ENCODE peak calls at places on chromosomes 4 and X, in seven cellular contexts. G is cardiac muscle cell, Z is PC-3, T is fibroblast of mammary gland, C is stomach, E is mucosa of descending colon, X is Panc1. M is an unnamed sample.

GRCh38 chr4:183098080-183098722 is 856 bp upstream of the WWC2 start:
- DNase-seq in G (peak), Z (peak), T (peak), C (peak), E (peak), X (no peak), M (no peak)

GRCh38 chrX:40314070-40314469 is 216.3 kb upstream of the BCOR start:
- DNase-seq in G (peak), Z (no peak), T (no peak), C (no peak), E (peak), X (no peak), M (no peak)

GRCh38 chr4:56215901-56216300 is 171.4 kb downstream of the AASDH start:
- DNase-seq in G (no peak), Z (peak), T (peak), C (peak), E (peak), X (no peak), M (no peak)

GRCh38 chr4:52861879-52862604 is at the start of gene RASL11B:
- DNase-seq in G (peak), Z (peak), T (peak), C (peak), E (peak), X (no peak), M (no peak)

GRCh38 chrX:26347171-26347570 is 131.2 kb downstream of the MAGEB5 start:
- DNase-seq in G (no peak), Z (no peak), T (no peak), C (no peak), E (no peak), X (no peak), M (no peak)

GRCh38 chr4:78426972-78427371 is 124.6 kb upstream of the ANXA3 start:
- DNase-seq in G (no peak), Z (no peak), T (no peak), C (no peak), E (no peak), X (no peak), M (no peak)

GRCh38 chr4:181416966-181417365 is 826.2 kb upstream of the TENM3 start:
- DNase-seq in G (no peak), Z (no peak), T (no peak), C (no peak), E (no peak), X (no peak), M (no peak)

GRCh38 chr4:39825090-39825489 is 127.2 kb downstream of the UBE2K start:
- DNase-seq in G (no peak), Z (no peak), T (no peak), C (no peak), E (no peak), X (no peak), M (no peak)

GRCh38 chr4:119243868-119244267 is 31.4 kb downstream of the USP53 start:
- DNase-seq in G (no peak), Z (no peak), T (no peak), C (no peak), E (no peak), X (no peak), M (no peak)

GRCh38 chr4:165355900-165356300 is 22.9 kb upstream of the CPE start:
- DNase-seq in G (peak), Z (peak), T (peak), C (no peak), E (peak), X (no peak), M (no peak)

GRCh38 chrX:36241397-36241796 is 321.9 kb downstream of the CFAP47 start:
- DNase-seq in G (no peak), Z (no peak), T (no peak), C (no peak), E (no peak), X (no peak), M (no peak)

GRCh38 chr4:16206848-16207247 is 19.4 kb downstream of the TAPT1 start:
- DNase-seq in G (no peak), Z (no peak), T (no peak), C (no peak), E (no peak), X (no peak), M (no peak)

GRCh38 chrX:155216940-155217450 is 735 bp downstream of the VBP1 start:
- DNase-seq in G (peak), Z (peak), T (peak), C (no peak), E (no peak), X (no peak), M (no peak)

GRCh38 chrX:131262738-131263679 is 26.1 kb downstream of the IGSF1 start:
- DNase-seq in G (peak), Z (peak), T (no peak), C (no peak), E (peak), X (no peak), M (no peak)

GRCh38 chr4:108919229-108919893 is 156.5 kb upstream of the ETNPPL start:
- DNase-seq in G (no peak), Z (no peak), T (no peak), C (no peak), E (no peak), X (no peak), M (no peak)

GRCh38 chr4:34293459-34293858 is 1950.9 kb downstream of the ARAP2 start:
- DNase-seq in G (no peak), Z (no peak), T (peak), C (no peak), E (no peak), X (no peak), M (no peak)

GRCh38 chr4:10173039-10173753 is 56.6 kb upstream of the WDR1 start:
- DNase-seq in G (no peak), Z (no peak), T (peak), C (peak), E (no peak), X (no peak), M (no peak)

GRCh38 chr4:173040200-173040599 is 128.4 kb upstream of the GALNT7 start:
- DNase-seq in G (no peak), Z (peak), T (no peak), C (no peak), E (peak), X (no peak), M (no peak)

GRCh38 chr4:85717366-85717765 is 242.4 kb downstream of the ARHGAP24 start:
- DNase-seq in G (no peak), Z (no peak), T (peak), C (no peak), E (no peak), X (no peak), M (peak)

GRCh38 chr4:113423631-113424030 is 337.9 kb downstream of the CAMK2D start:
- DNase-seq in G (no peak), Z (no peak), T (peak), C (no peak), E (no peak), X (no peak), M (no peak)

GRCh38 chr4:111854494-111855087 is 290.7 kb upstream of the FAM241A start:
- DNase-seq in G (peak), Z (peak), T (peak), C (no peak), E (peak), X (peak), M (peak)

GRCh38 chr4:77251751-77252150 is 94.7 kb downstream of the CCNG2 start:
- DNase-seq in G (no peak), Z (no peak), T (no peak), C (no peak), E (no peak), X (no peak), M (no peak)

GRCh38 chrX:76893930-76894329 is 466.4 kb downstream of the MAGEE1 start:
- DNase-seq in G (no peak), Z (peak), T (no peak), C (no peak), E (no peak), X (no peak), M (no peak)

DNA sequence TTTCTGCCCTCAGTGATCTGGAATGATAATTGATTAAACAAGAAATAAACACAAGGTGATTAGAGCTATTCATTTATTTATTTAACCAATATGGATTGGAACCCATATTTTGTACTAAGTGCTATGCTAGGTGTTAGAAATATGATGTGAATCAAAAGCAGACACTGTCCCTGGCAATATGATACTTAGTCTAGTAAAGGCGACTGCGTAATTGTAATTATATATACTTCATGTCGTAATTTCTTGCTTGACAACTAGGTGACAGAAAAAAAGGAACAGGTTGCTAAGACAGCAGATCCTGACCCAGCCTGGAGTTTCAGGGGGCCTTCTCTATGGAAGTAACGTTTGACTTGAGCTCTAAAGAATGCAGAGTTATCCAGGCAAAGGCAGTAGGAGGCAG is 236.5 kb upstream of the F9 start:
- DNase-seq in G (no peak), Z (no peak), T (no peak), C (no peak), E (no peak), X (no peak), M (no peak)
- H3K4me3 ChIP-seq in G (no peak), Z (no peak), T (no peak), C (no peak), E (no peak), X (no peak), M (no peak)

DNA sequence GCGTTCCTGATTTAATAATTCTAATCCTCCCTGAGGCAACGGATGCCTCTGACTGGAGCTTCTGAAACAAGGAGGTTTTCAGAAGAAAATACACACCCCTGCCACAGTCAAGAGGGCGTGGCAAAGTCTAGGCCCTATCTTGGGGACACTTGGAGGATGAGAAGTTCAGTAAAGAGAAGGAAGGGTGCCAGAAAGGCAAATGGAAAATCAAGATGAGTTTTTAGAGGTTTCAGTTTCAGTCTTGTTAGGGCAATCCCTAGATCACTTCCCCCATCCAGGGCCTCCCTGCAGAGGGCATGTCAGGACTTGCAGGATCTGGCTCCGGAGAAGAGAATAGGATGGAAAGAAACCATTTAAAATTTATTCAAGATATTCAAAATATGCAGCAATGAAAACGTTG is 28.5 kb upstream of the FGF2 start:
- DNase-seq in G (no peak), Z (no peak), T (peak), C (no peak), E (peak), X (no peak), M (peak)
- H3K4me3 ChIP-seq in G (no peak), Z (no peak), T (no peak), C (no peak), E (no peak), X (peak), M (peak)

DNA sequence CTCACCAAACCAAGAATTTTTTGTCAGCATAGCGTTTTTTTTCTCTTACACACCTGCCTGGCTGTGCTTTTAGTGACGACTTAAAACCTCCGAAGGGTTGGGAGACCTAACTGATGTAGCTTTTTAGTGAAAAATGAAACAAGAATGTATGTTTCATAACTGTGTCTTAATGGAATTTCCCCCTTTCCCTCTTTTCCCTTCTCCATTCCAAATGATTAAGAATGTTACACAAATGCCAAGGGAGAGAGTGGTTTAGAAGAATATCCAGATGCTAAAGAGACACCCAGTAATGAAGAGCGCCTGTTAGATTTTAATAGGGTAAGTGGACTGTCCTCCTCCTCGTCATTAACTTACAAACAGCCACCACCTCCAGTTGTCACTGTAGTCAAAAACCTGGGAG is 33.2 kb upstream of the TBC1D14 start:
- DNase-seq in G (no peak), Z (no peak), T (no peak), C (no peak), E (no peak), X (no peak), M (no peak)
- H3K4me3 ChIP-seq in G (no peak), Z (no peak), T (no peak), C (no peak), E (no peak), X (no peak), M (no peak)

GRCh38 chr4:82814034-82814433 is 15.4 kb upstream of the SCD5 start:
- DNase-seq in G (no peak), Z (no peak), T (no peak), C (no peak), E (no peak), X (no peak), M (no peak)

GRCh38 chr4:82810171-82810570 is 11.6 kb upstream of the SCD5 start:
- DNase-seq in G (no peak), Z (no peak), T (no peak), C (no peak), E (no peak), X (no peak), M (no peak)

GRCh38 chr4:82809614-82810013 is 11.0 kb upstream of the SCD5 start:
- DNase-seq in G (no peak), Z (no peak), T (no peak), C (no peak), E (no peak), X (no peak), M (no peak)

GRCh38 chr4:82811392-82811791 is 12.8 kb upstream of the SCD5 start:
- DNase-seq in G (no peak), Z (no peak), T (no peak), C (no peak), E (no peak), X (no peak), M (no peak)

GRCh38 chr4:82811838-82812672 is 13.5 kb upstream of the SCD5 start:
- DNase-seq in G (no peak), Z (no peak), T (peak), C (no peak), E (no peak), X (no peak), M (peak)
- H3K4me3 ChIP-seq in G (no peak), Z (no peak), T (no peak), C (no peak), E (no peak), X (no peak), M (peak)

DNA sequence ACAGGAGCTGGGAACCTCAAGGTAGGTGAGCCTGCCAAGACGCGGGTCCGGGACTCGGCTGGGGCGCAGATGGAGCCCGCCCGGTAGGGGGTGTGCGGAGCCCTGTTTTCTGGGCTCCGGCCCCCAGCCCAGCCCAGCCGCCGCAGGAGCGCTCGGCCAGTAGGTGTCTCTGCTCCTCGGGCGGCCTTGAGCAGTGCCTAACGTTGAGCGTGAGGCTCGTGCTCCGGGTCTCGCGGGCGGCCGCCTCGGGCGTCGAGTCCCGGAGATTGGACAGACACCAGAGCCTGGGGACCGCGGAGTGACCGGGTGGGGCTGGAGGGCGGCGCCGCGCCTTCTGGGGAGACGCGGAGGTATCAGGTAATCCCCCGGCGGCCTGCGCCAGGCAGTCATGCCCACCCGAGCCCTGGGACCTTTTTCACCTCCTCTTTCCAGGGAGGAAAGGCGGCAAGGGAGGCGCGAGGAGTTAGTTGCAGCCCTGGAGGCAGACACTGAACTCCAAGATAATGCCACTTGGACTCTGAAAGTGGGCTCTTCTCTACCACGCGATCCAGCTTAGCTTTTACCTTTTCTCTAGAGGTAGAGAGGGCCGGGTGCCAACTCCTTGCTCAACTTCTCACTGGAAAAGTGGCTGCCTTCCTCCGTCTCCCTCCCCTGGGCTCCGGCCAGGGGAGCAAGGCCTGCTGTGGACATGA is 14.5 kb upstream of the FGG start:
- DNase-seq in G (peak), Z (peak), T (peak), C (peak), E (peak), X (no peak), M (no peak)
- H3K4me3 ChIP-seq in G (peak), Z (peak), T (peak), C (peak), E (no peak), X (peak), M (no peak)

GRCh38 chr4:54089875-54090274 is 10.1 kb upstream of the GSX2 start:
- DNase-seq in G (no peak), Z (no peak), T (no peak), C (no peak), E (no peak), X (no peak), M (no peak)

GRCh38 chr4:54092405-54092759 is 7.6 kb upstream of the GSX2 start:
- DNase-seq in G (no peak), Z (no peak), T (no peak), C (no peak), E (no peak), X (no peak), M (no peak)

GRCh38 chr4:54090404-54090803 is 9.6 kb upstream of the GSX2 start:
- DNase-seq in G (no peak), Z (no peak), T (no peak), C (no peak), E (no peak), X (no peak), M (no peak)

GRCh38 chr4:54091637-54092404 is 8.1 kb upstream of the GSX2 start:
- DNase-seq in G (peak), Z (peak), T (peak), C (peak), E (peak), X (no peak), M (no peak)

DNA sequence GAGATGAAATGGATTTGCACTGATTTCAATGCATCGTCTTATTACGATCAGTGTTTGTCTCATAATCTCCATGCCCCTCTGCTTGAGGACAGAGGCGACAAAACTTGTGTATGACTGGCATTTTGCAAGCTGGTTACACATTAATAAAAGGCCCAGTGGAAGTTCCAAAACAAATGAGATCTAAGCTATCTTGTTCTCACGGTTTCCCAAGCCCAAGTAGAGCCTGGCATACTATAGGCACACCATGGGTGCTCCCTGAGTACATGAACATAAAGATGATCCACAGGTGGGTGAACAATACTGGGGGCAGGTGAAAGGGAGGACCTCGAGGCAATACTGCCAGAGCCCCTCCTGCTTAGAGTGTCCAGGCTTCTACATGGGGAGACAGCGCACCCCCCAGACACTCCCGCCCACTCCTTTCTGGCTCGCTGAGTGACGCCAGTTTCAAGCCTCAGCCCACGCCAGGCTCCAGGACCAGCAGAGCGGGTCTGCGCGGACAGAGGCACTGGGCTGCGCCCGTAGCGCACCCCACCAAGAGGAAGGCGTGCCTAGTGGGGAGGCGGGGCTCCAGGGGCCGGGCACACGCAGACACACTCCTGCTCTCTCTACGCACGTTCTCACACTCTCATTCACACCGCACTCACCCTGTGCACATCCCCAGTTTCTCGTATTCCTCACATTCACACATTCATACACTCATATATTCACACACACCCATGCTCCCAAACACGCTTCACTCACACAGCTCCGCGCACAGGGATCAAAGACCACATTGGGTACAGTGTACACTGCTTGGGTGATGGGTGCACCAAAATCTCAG is 8.9 kb upstream of the GSX2 start:
- DNase-seq in G (no peak), Z (peak), T (peak), C (peak), E (peak), X (no peak), M (no peak)
- H3K4me3 ChIP-seq in G (peak), Z (peak), T (peak), C (peak), E (no peak), X (peak), M (peak)

GRCh38 chrX:145861818-145862217 is 44.2 kb downstream of the SLITRK2 start:
- DNase-seq in G (no peak), Z (no peak), T (no peak), C (no peak), E (no peak), X (no peak), M (no peak)

GRCh38 chrX:145853181-145853580 is 35.6 kb downstream of the SLITRK2 start:
- DNase-seq in G (no peak), Z (no peak), T (no peak), C (no peak), E (no peak), X (no peak), M (no peak)

GRCh38 chrX:145856181-145856580 is 38.6 kb downstream of the SLITRK2 start:
- DNase-seq in G (no peak), Z (no peak), T (no peak), C (no peak), E (no peak), X (no peak), M (no peak)
- H3K4me3 ChIP-seq in G (no peak), Z (no peak), T (no peak), C (no peak), E (no peak), X (no peak), M (no peak)

GRCh38 chr4:73944061-73944875 is 37.6 kb downstream of the PF4 start:
- DNase-seq in G (peak), Z (no peak), T (peak), C (peak), E (peak), X (no peak), M (no peak)
- H3K4me3 ChIP-seq in G (peak), Z (no peak), T (peak), C (peak), E (no peak), X (no peak), M (peak)

GRCh38 chr4:41258783-41259182 is 2.1 kb downstream of the UCHL1 start:
- DNase-seq in G (peak), Z (peak), T (peak), C (no peak), E (peak), X (no peak), M (peak)
- H3K4me3 ChIP-seq in G (no peak), Z (no peak), T (no peak), C (no peak), E (no peak), X (no peak), M (peak)